ENCODE peak calls at places on chromosomes 3 and 15, in six cellular contexts. One of them, this sample, is unnamed.

GRCh38 chr3:89186446-89186845 is 79.0 kb downstream of the EPHA3 start:
- DNase-seq in CD8-positive, alpha-beta T cell: no peak
- DNase-seq in AG10803: no peak
- DNase-seq in BJ: no peak
- DNase-seq in AG09309: no peak
- DNase-seq in ureter: no peak
- DNase-seq in this sample: no peak

GRCh38 chr3:111971533-111971932 is 7.3 kb upstream of the ABHD10 start:
- DNase-seq in CD8-positive, alpha-beta T cell: no peak
- DNase-seq in AG10803: no peak
- DNase-seq in BJ: no peak
- DNase-seq in AG09309: no peak
- DNase-seq in ureter: no peak
- DNase-seq in this sample: no peak

GRCh38 chr3:47324278-47324865 is 41.6 kb downstream of the KLHL18 start:
- DNase-seq in CD8-positive, alpha-beta T cell: peak
- DNase-seq in AG10803: peak
- DNase-seq in BJ: peak
- DNase-seq in AG09309: peak
- DNase-seq in ureter: peak
- DNase-seq in this sample: peak

GRCh38 chr3:177713921-177714900 is 516.9 kb upstream of the TBL1XR1 start:
- DNase-seq in CD8-positive, alpha-beta T cell: no peak
- DNase-seq in AG10803: peak
- DNase-seq in BJ: no peak
- DNase-seq in AG09309: no peak
- DNase-seq in ureter: no peak
- DNase-seq in this sample: no peak

GRCh38 chr15:90648137-90649070 is 68.7 kb upstream of the BLM start:
- DNase-seq in CD8-positive, alpha-beta T cell: peak
- DNase-seq in AG10803: peak
- DNase-seq in BJ: no peak
- DNase-seq in AG09309: no peak
- DNase-seq in ureter: peak
- DNase-seq in this sample: peak

GRCh38 chr15:82051664-82052063 is 5.8 kb upstream of the MEX3B start:
- DNase-seq in CD8-positive, alpha-beta T cell: no peak
- DNase-seq in AG10803: no peak
- DNase-seq in BJ: no peak
- DNase-seq in AG09309: no peak
- DNase-seq in ureter: no peak
- DNase-seq in this sample: no peak

GRCh38 chr15:65215496-65215895 is 4.2 kb upstream of the CILP start:
- DNase-seq in CD8-positive, alpha-beta T cell: no peak
- DNase-seq in AG10803: no peak
- DNase-seq in BJ: no peak
- DNase-seq in AG09309: no peak
- DNase-seq in ureter: no peak
- DNase-seq in this sample: no peak

GRCh38 chr15:60423540-60423939 is 25.8 kb upstream of the ANXA2 start:
- DNase-seq in CD8-positive, alpha-beta T cell: no peak
- DNase-seq in AG10803: peak
- DNase-seq in BJ: no peak
- DNase-seq in AG09309: peak
- DNase-seq in ureter: no peak
- DNase-seq in this sample: no peak

GRCh38 chr3:110576962-110577361 is 494.7 kb upstream of the NECTIN3 start:
- DNase-seq in CD8-positive, alpha-beta T cell: no peak
- DNase-seq in AG10803: peak
- DNase-seq in BJ: peak
- DNase-seq in AG09309: peak
- DNase-seq in ureter: no peak
- DNase-seq in this sample: no peak